ENCODE peak calls at places on chromosomes 7 and 10, in five cellular contexts. M, Q, K, W and V are unnamed samples.

GRCh38 chr7:2260820-2261219 is 18.8 kb downstream of the NUDT1 start:
- DNase-seq in M (no peak), Q (no peak), K (no peak), W (peak; percentile 21), V (no peak)

GRCh38 chr7:4181446-4181845 is 500.6 kb upstream of the FOXK1 start:
- DNase-seq in M (no peak), Q (no peak), K (no peak), W (no peak), V (no peak)

GRCh38 chr10:103845983-103846382 is 9.4 kb downstream of the SH3PXD2A start:
- DNase-seq in M (no peak), Q (no peak), K (peak; percentile 87), W (no peak), V (no peak)

GRCh38 chr7:128247640-128248194 is 6.6 kb downstream of the LEP start:
- DNase-seq in M (no peak), Q (no peak), K (no peak), W (peak; percentile 24), V (peak; percentile 75)

GRCh38 chr7:40536406-40536805 is 401.6 kb downstream of the SUGCT start:
- DNase-seq in M (no peak), Q (no peak), K (no peak), W (no peak), V (no peak)

GRCh38 chr10:103877861-103878260 is 22.5 kb upstream of the SH3PXD2A start:
- DNase-seq in M (no peak), Q (no peak), K (no peak), W (no peak), V (no peak)

GRCh38 chr7:44633254-44634186 is 27.1 kb downstream of the OGDH start:
- DNase-seq in M (no peak), Q (no peak), K (no peak), W (peak; percentile 94), V (peak; percentile 95)

GRCh38 chr10:72875250-72876055 is 18.1 kb upstream of the OIT3 start:
- DNase-seq in M (no peak), Q (no peak), K (no peak), W (peak; percentile 61), V (peak; percentile 37)

GRCh38 chr7:23662124-23662982 is 17.6 kb upstream of the FAM221A start:
- DNase-seq in M (no peak), Q (no peak), K (no peak), W (peak; percentile 23), V (no peak)

GRCh38 chr7:136086712-136087111 is 109.6 kb upstream of the MTPN start:
- DNase-seq in M (no peak), Q (no peak), K (no peak), W (peak; percentile 94), V (peak; percentile 93)

GRCh38 chr7:2732959-2733584 is 45.1 kb downstream of the AMZ1 start:
- DNase-seq in M (no peak), Q (no peak), K (peak; percentile 67), W (peak; percentile 61), V (peak; percentile 59)

GRCh38 chr10:48400129-48400849 is 93.8 kb downstream of the MAPK8 start:
- DNase-seq in M (no peak), Q (no peak), K (no peak), W (peak; percentile 26), V (no peak)

GRCh38 chr10:116853287-116853686 is 4.0 kb downstream of the ENO4 start:
- DNase-seq in M (no peak), Q (no peak), K (no peak), W (no peak), V (no peak)

GRCh38 chr10:22682237-22683192 is 31.9 kb downstream of the PIP4K2A start:
- DNase-seq in M (peak; percentile 20), Q (peak; percentile 72), K (no peak), W (peak; percentile 77), V (peak; percentile 64)

GRCh38 chr7:90551036-90551435 is 45.1 kb upstream of the CDK14 start:
- DNase-seq in M (no peak), Q (no peak), K (no peak), W (peak; percentile 25), V (no peak)

GRCh38 chr7:13028731-13029099 is 341.3 kb downstream of the ARL4A start:
- DNase-seq in M (no peak), Q (no peak), K (no peak), W (no peak), V (no peak)

GRCh38 chr10:26858707-26859034 is 2.1 kb downstream of the ABI1 start:
- DNase-seq in M (no peak), Q (no peak), K (no peak), W (peak; percentile 30), V (peak; percentile 42)

GRCh38 chr7:80548790-80549530 is 37.1 kb upstream of the GNAT3 start:
- DNase-seq in M (no peak), Q (no peak), K (no peak), W (no peak), V (no peak)

GRCh38 chr10:6473430-6473829 is 106.6 kb downstream of the PRKCQ start:
- DNase-seq in M (no peak), Q (peak; percentile 82), K (no peak), W (no peak), V (no peak)

GRCh38 chr7:29401827-29402226 is 161.8 kb upstream of the PRR15 start:
- DNase-seq in M (no peak), Q (no peak), K (no peak), W (no peak), V (no peak)

GRCh38 chr7:3909128-3909527 is 608.1 kb downstream of the SDK1 start:
- DNase-seq in M (no peak), Q (no peak), K (no peak), W (no peak), V (no peak)

GRCh38 chr10:79038841-79039201 is 29.9 kb upstream of the ZMIZ1 start:
- DNase-seq in M (no peak), Q (no peak), K (peak; percentile 47), W (peak; percentile 49), V (no peak)

GRCh38 chr7:39735903-39736302 is 112.5 kb downstream of the RALA start:
- DNase-seq in M (no peak), Q (no peak), K (no peak), W (peak; percentile 58), V (peak; percentile 62)

GRCh38 chr7:150398108-150398964 is 19.2 kb downstream of the ZNF775 start:
- DNase-seq in M (no peak), Q (peak; percentile 25), K (no peak), W (no peak), V (peak; percentile 29)